ENCODE peak calls at places on chromosome 6, in four cellular contexts. F is GM23338, U is MM.1S, Z is neuronal stem cell. K is an unnamed sample.
A peak's percentile ranks its signal among the peaks of the same experiment; 100 is the strongest.

GRCh38 chr6:90273863-90274262 is 22.8 kb downstream of the BACH2 start:
- DNase-seq in F (no peak), U (no peak), Z (no peak), K (no peak)

GRCh38 chr6:71287038-71287437 is 1.6 kb upstream of the OGFRL1 start:
- DNase-seq in U (peak; percentile 13), Z (no peak), F (no peak), K (peak; percentile 57)

GRCh38 chr6:167803816-167804215 is 22.9 kb upstream of the AFDN start:
- DNase-seq in U (no peak), F (no peak), Z (no peak), K (no peak)

GRCh38 chr6:84309336-84309735 is 81.9 kb upstream of the CEP162 start:
- DNase-seq in Z (no peak), U (no peak), F (no peak), K (no peak)

GRCh38 chr6:29850011-29850553 is 22.5 kb downstream of the HLA-G start:
- DNase-seq in F (peak; percentile 62), Z (no peak), U (no peak), K (no peak)

GRCh38 chr6:97850458-97851218 is 567.6 kb upstream of the MMS22L start:
- DNase-seq in F (peak; percentile 44), Z (peak; percentile 85), U (no peak), K (no peak)

GRCh38 chr6:32108094-32108627 is 977 bp downstream of the TNXB start:
- DNase-seq in U (no peak), F (peak; percentile 56), Z (no peak), K (no peak)

GRCh38 chr6:46011241-46012085 is 4.2 kb downstream of the CLIC5 start:
- DNase-seq in U (peak; percentile 83), F (no peak), Z (no peak), K (no peak)

GRCh38 chr6:134584809-134585528 is 267.1 kb upstream of the SGK1 start:
- DNase-seq in F (no peak), Z (no peak), U (no peak), K (no peak)

GRCh38 chr6:144259988-144260387 is 25.1 kb upstream of the UTRN start:
- DNase-seq in F (no peak), Z (no peak), U (no peak), K (no peak)

GRCh38 chr6:41846666-41847237 is 48.4 kb downstream of the USP49 start:
- DNase-seq in U (peak; percentile 46), Z (peak; percentile 68), F (peak; percentile 81), K (peak; percentile 60)

GRCh38 chr6:14270925-14271791 is 153.6 kb downstream of the CD83 start:
- DNase-seq in F (no peak), U (no peak), Z (no peak), K (no peak)

GRCh38 chr6:11231564-11232176 is 798 bp downstream of the NEDD9 start:
- DNase-seq in Z (no peak), U (no peak), F (peak; percentile 64), K (no peak)

GRCh38 chr6:156952401-156952800 is 175.2 kb downstream of the ARID1B start:
- DNase-seq in F (no peak), Z (no peak), U (no peak), K (no peak)

GRCh38 chr6:156954781-156955180 is 177.6 kb downstream of the ARID1B start:
- DNase-seq in U (no peak), Z (no peak), F (no peak), K (no peak)

GRCh38 chr6:156954191-156954590 is 177.0 kb downstream of the ARID1B start:
- DNase-seq in F (no peak), U (no peak), Z (no peak), K (no peak)

GRCh38 chr6:156953478-156954146 is 176.4 kb downstream of the ARID1B start:
- DNase-seq in U (no peak), F (peak; percentile 84), Z (peak; percentile 49), K (peak; percentile 19)

DNA sequence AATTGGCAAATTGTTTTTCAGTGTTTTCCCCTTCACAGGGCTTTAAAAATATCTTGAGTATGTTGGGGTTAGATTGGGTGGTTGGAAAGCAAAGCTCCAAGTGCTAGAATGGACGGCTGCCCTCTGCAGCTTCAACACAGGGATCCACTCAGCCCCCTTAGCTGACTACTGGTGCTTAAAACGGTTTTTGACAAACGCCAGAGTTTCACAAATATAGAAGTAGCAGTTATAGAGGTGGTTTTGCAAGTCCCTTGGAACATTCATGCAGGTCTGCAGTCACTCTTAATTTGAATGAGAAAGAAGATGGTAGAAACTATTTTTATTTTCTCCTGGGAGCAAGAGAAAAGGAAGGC is 175.9 kb downstream of the ARID1B start:
- DNase-seq in U (no peak), F (no peak), Z (no peak), K (no peak)
- H3K4me1 ChIP-seq in U (no peaks in the 10 kb centered on the region), F (peaks cover 44% of the 10 kb centered on the region), Z (peaks cover 9% of the 10 kb centered on the region), K (peaks cover 13% of the 10 kb centered on the region)

GRCh38 chr6:121848523-121849255 is 413.2 kb downstream of the GJA1 start:
- DNase-seq in F (no peak), U (no peak), Z (no peak), K (no peak)
- H3K4me2 ChIP-seq in F (no peak overlapping the region), U (no peak overlapping the region), Z (no peak overlapping the region), K (no peak overlapping the region)

GRCh38 chr6:137811121-137811911 is 55.7 kb upstream of the TNFAIP3 start:
- DNase-seq in F (peak; percentile 4), Z (no peak), U (peak; percentile 92), K (peak; percentile 59)
- H3K4me1 ChIP-seq in F (no peaks in the 10 kb centered on the region), Z (peaks cover 4% of the 10 kb centered on the region), U (peaks cover 37% of the 10 kb centered on the region), K (peaks cover 12% of the 10 kb centered on the region)

GRCh38 chr6:75602897-75603395 is 1.3 kb downstream of the SENP6 start:
- DNase-seq in F (no peak), U (peak; percentile 48), Z (no peak), K (no peak)

GRCh38 chr6:75604294-75604693 is 2.6 kb downstream of the SENP6 start:
- DNase-seq in U (no peak), F (no peak), Z (no peak), K (no peak)

GRCh38 chr6:75601608-75602163 is at the start of gene SENP6:
- DNase-seq in U (peak; percentile 79), Z (peak; percentile 82), F (peak; percentile 81), K (peak; percentile 85)

GRCh38 chr6:75602164-75602896 is 650 bp downstream of the SENP6 start:
- DNase-seq in Z (no peak), F (peak; percentile 66), U (peak; percentile 16), K (peak; percentile 64)

GRCh38 chr6:75600694-75601265 is 900 bp upstream of the SENP6 start:
- DNase-seq in U (peak; percentile 26), F (no peak), Z (no peak), K (no peak)
- H3K4me2 ChIP-seq in U (peak overlapping the region; percentile 85), F (peak overlapping the region; percentile 87), Z (no peak overlapping the region), K (peak overlapping the region; percentile 98)

GRCh38 chr6:36116943-36117342 is 13.4 kb upstream of the MAPK13 start:
- DNase-seq in U (no peak), F (no peak), Z (no peak), K (no peak)
- H3K4me1 ChIP-seq in U (peaks cover 52% of the 10 kb centered on the region), F (peaks cover 12% of the 10 kb centered on the region), Z (peaks cover 3% of the 10 kb centered on the region), K (peaks cover 77% of the 10 kb centered on the region)

GRCh38 chr6:125189494-125189893 is 35.9 kb downstream of the TPD52L1 start:
- DNase-seq in Z (no peak), U (no peak), F (no peak), K (no peak)

GRCh38 chr6:125190667-125191066 is 37.1 kb downstream of the TPD52L1 start:
- DNase-seq in U (no peak), Z (no peak), F (peak; percentile 34), K (no peak)

GRCh38 chr6:125192610-125192930 is 39.0 kb downstream of the TPD52L1 start:
- DNase-seq in U (no peak), Z (no peak), F (no peak), K (no peak)

GRCh38 chr6:125193208-125193607 is 39.6 kb downstream of the TPD52L1 start:
- DNase-seq in Z (no peak), F (no peak), U (no peak), K (no peak)

DNA sequence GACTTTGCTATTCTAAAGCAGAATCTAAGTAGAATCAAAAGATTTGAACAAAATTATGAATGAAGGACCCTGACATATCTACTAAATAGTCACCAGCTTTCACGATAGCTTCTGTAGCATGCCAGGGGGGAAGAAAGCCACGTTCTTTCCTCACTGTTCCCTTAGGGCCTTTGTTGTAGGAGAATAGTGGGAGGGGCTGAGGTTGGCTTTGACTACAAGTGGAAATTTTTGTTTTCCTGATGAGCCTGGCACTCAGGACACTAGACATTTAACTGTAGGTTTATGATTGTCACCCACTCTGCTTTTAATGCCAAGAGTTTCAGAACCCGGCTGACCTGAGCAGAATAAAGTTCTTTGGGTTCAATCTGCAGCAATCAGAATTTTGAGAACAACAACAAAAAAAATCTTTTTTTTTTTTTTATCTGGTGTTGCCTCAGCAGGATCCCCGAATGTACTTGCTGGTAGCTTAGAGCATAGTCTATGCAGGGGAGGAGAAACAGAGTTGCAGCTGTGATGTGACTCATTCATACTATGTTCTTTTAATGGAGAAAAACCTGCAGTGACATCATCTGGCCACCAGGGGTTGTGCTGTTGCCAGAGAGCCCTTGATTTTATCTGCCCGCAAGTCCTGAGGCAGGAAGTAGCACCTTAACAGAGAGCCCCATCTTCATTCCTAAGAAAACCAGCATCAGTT is 38.5 kb downstream of the TPD52L1 start:
- DNase-seq in F (peak; percentile 89), U (peak; percentile 73), Z (peak; percentile 31), K (peak; percentile 69)
- H3K4me2 ChIP-seq in F (no peak overlapping the region), U (no peak overlapping the region), Z (no peak overlapping the region), K (no peak overlapping the region)

K was measured in OCI-LY7.